ENCODE peak calls at places on chromosomes 4 and X, in ten cellular contexts. T is SJCRH30, I is heart left ventricle, E is mesendoderm, M is lower lobe of right lung, Z is right atrium auricular region, Q is colonic mucosa, B is GM23248, G is lung, F is psoas muscle. A is an unnamed sample. For H3K4me1, the result is how much of the 10 kb centered on the place peaks cover.

GRCh38 chrX:107710617-107711391 is 64.8 kb downstream of the TSC22D3 start:
- DNase-seq in T (peak), I (no peak), E (peak), M (no peak), Z (no peak), Q (no peak), B (peak), G (peak), F (no peak), A (peak)

GRCh38 chrX:135596495-135596894 is 76.0 kb downstream of the INTS6L start:
- DNase-seq in T (peak), I (peak), E (peak), M (peak), Z (no peak), Q (peak), B (peak), G (no peak), F (peak), A (peak)

GRCh38 chrX:21972721-21973120 is 32.2 kb downstream of the SMS start:
- DNase-seq in T (peak), I (no peak), E (peak), M (no peak), Z (no peak), Q (no peak), B (peak), G (no peak), F (no peak), A (peak)

GRCh38 chrX:50770702-50771101 is 43.3 kb downstream of the SHROOM4 start:
- DNase-seq in T (no peak), I (no peak), E (peak), M (peak), Z (no peak), Q (peak), B (no peak), G (peak), F (no peak), A (no peak)

GRCh38 chrX:36867143-36867542 is 141.0 kb upstream of the FAM47C start:
- DNase-seq in T (no peak), I (no peak), E (peak), M (no peak), Z (no peak), Q (no peak), B (peak), G (no peak), F (no peak), A (peak)

GRCh38 chrX:14694631-14695030 is 165.3 kb downstream of the GLRA2 start:
- DNase-seq in T (no peak), I (no peak), E (no peak), M (no peak), Z (no peak), Q (no peak), B (peak), G (no peak), F (no peak), A (no peak)

GRCh38 chr4:61770456-61770855 is 570.3 kb downstream of the ADGRL3 start:
- DNase-seq in T (no peak), I (no peak), E (no peak), M (no peak), Z (no peak), Q (no peak), B (no peak), G (no peak), F (no peak), A (no peak)

GRCh38 chr4:106034751-106035150 is 139.5 kb downstream of the NPNT start:
- DNase-seq in T (no peak), I (no peak), E (no peak), M (no peak), Z (no peak), Q (no peak), B (peak), G (no peak), F (no peak), A (no peak)

GRCh38 chrX:118963159-118963558 is 11.3 kb upstream of the LONRF3 start:
- DNase-seq in T (no peak), I (no peak), E (no peak), M (no peak), Z (no peak), Q (no peak), B (no peak), G (no peak), F (no peak), A (no peak)

DNA sequence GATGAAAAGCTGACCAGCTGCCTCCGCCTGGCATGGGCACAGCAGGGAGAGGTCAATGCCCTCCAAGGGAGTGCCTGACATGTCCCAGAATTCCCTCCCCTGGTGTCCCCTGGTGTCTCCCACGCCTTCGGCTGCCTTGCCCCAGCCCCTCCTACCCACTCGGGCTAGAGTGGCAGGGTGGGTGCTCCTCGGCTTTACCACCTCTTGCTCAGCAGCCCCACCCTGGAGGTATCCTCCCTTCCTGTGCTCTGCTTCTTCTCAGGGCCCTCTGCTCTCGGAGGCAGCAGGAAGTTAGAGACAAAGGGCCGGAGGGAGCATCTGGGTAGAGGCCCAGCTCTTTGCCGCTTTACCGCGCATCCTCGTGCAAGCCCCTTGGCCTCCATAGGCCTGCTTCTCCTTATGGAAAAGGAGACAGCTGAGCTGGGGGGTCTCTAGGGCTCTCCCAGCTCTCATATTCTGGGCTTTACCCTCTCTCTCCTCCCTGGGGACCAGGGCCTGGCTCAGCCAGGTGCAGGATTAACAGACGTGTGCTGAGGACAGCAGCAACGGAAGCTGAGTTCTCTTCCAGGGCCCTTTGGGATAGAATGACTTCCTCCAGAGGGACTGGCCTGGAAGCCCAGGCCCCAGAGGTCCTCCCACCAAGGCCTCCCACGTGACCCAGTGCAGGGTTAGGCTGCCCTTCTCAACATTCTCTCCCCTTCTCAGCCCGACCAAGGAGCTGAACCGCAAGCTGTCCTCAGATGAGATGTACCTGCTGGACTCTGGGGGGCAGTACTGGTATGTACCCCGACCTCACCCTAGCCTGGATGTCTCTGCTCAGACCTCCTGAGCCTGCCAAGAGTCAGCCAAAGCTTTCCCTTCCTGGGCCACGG is 17.2 kb downstream of the XPNPEP2 start:
- DNase-seq in T (peak), I (no peak), E (peak), M (no peak), Z (no peak), Q (no peak), B (no peak), G (no peak), F (no peak), A (no peak)
- H3K4me1 ChIP-seq in T (under half), I (under half), E (under half), M (under half), Z (under half), Q (under half), B (under half), G (under half), F (under half), A (under half)

DNA sequence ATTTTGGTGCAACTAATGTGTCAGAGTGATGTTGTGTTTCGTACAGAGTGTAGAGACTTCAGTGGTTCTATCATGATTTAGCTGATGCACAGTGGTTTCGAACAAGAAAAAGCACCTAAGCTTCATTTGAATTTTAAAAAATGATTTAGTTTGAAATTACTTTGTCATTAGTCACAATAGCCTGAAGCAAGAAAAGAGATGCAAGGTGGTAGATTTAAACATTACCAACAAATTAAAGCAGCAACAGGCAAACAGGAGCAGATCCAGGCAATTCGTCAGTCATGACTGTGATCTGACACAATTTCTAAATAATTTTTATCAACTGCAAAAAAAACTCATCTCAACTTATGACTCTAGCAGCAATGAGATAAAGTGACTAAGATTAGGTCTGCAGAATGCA is 24.6 kb upstream of the COX7B2 start:
- DNase-seq in T (no peak), I (no peak), E (no peak), M (no peak), Z (no peak), Q (no peak), B (no peak), G (no peak), F (no peak), A (no peak)
- H3K27ac ChIP-seq in T (no peak), I (no peak), E (no peak), M (no peak), Z (no peak), Q (no peak), B (no peak), G (no peak), F (no peak), A (no peak)

DNA sequence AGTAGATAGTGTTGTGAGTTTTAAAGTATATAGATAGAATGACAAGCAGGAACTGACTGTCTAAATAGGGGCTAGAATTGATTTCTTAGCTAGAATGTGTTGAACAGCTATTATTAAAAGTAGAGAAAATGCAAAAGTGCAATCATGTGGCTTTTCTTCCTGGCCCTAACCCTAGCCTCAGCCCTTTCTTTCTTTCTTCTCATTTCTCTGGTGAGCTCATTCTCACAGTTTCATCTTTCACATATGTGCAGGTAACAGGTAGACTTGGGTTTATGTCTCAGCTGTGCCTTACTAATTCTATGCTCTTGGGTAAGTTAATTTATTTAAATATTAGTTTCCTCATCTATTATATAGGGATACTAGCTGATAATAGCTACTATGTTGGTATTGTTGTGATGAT is 24.9 kb downstream of the FGF2 start:
- DNase-seq in T (no peak), I (no peak), E (no peak), M (no peak), Z (no peak), Q (no peak), B (no peak), G (no peak), F (no peak), A (no peak)
- H3K4me1 ChIP-seq in T (under half), I (under half), E (under half), M (under half), Z (under half), Q (under half), B (half or more), G (under half), F (under half), A (under half)

GRCh38 chr4:86542319-86543027 is 51.6 kb upstream of the PTPN13 start:
- DNase-seq in T (no peak), I (no peak), E (no peak), M (no peak), Z (no peak), Q (no peak), B (no peak), G (no peak), F (no peak), A (no peak)
- H3K27ac ChIP-seq in T (no peak), I (no peak), E (no peak), M (no peak), Z (no peak), Q (no peak), B (no peak), G (no peak), F (no peak), A (no peak)